ENCODE peak calls at places on chromosomes 5 and 9, in five cellular contexts. C, B, O, Y and X are unnamed samples.

GRCh38 chr9:126057036-126057435 is 269.6 kb upstream of the MVB12B start:
- DNase-seq in C (no peak), Y (no peak), B (no peak), O (no peak), X (no peak)

GRCh38 chr5:155929081-155929480 is 397.9 kb upstream of the SGCD start:
- DNase-seq in O (no peak), C (no peak), Y (no peak), B (no peak), X (no peak)

GRCh38 chr5:145887976-145888574 is 15.3 kb upstream of the GRXCR2 start:
- DNase-seq in B (no peak), O (no peak), C (no peak), Y (no peak), X (peak)

GRCh38 chr5:137101544-137101943 is 397.6 kb downstream of the SPOCK1 start:
- DNase-seq in C (no peak), O (no peak), Y (no peak), B (no peak), X (no peak)

GRCh38 chr9:110753734-110754231 is 85.2 kb downstream of the MUSK start:
- DNase-seq in B (no peak), Y (no peak), O (no peak), C (no peak), X (no peak)

GRCh38 chr5:149300441-149300840 is 28.8 kb downstream of the AFAP1L1 start:
- DNase-seq in Y (no peak), C (no peak), O (no peak), B (no peak), X (no peak)

GRCh38 chr9:114387678-114388431 is at the start of gene AKNA:
- DNase-seq in C (no peak), O (peak), Y (peak), B (peak), X (peak)

GRCh38 chr9:93118863-93119702 is 15.0 kb downstream of the NINJ1 start:
- DNase-seq in B (no peak), O (no peak), C (peak), Y (peak), X (no peak)

GRCh38 chr9:19894975-19895374 is 106.1 kb upstream of the SLC24A2 start:
- DNase-seq in B (no peak), Y (no peak), O (no peak), C (no peak), X (peak)

GRCh38 chr5:139745800-139746690 is 49.6 kb upstream of the PSD2 start:
- DNase-seq in O (peak), C (peak), Y (peak), B (no peak), X (peak)

GRCh38 chr5:41973887-41974286 is 48.8 kb downstream of the FBXO4 start:
- DNase-seq in Y (no peak), B (no peak), O (no peak), C (no peak), X (no peak)

GRCh38 chr5:1003296-1003937 is 5.2 kb upstream of the NKD2 start:
- DNase-seq in B (no peak), O (no peak), C (peak), Y (peak), X (no peak)

GRCh38 chr5:81787843-81788242 is 36.9 kb upstream of the SSBP2 start:
- DNase-seq in C (no peak), O (no peak), B (no peak), Y (no peak), X (peak)

GRCh38 chr9:89508951-89509607 is 11.2 kb upstream of the SEMA4D start:
- DNase-seq in B (no peak), O (no peak), Y (no peak), C (no peak), X (no peak)

GRCh38 chr5:171975262-171975876 is 31.1 kb downstream of the FBXW11 start:
- DNase-seq in Y (no peak), O (no peak), C (no peak), B (no peak), X (peak)

GRCh38 chr5:60206234-60206633 is 312.7 kb upstream of the PDE4D start:
- DNase-seq in Y (no peak), B (no peak), O (no peak), C (no peak), X (no peak)

GRCh38 chr5:125595095-125595494 is 828.1 kb upstream of the GRAMD2B start:
- DNase-seq in Y (no peak), B (no peak), C (no peak), O (no peak), X (peak)

GRCh38 chr5:93574939-93575241 is 6.1 kb downstream of the NR2F1-AS1 start:
- DNase-seq in O (peak), B (no peak), C (no peak), Y (no peak), X (no peak)

GRCh38 chr5:103565711-103566110 is 3.1 kb upstream of the NUDT12 start:
- DNase-seq in O (no peak), C (no peak), B (no peak), Y (no peak), X (no peak)

GRCh38 chr5:133371371-133372155 is 240.8 kb downstream of the FSTL4 start:
- DNase-seq in O (no peak), C (no peak), Y (no peak), B (no peak), X (no peak)

GRCh38 chr5:151231359-151231758 is 7.5 kb upstream of the CCDC69 start:
- DNase-seq in B (no peak), C (no peak), Y (no peak), O (no peak), X (no peak)

GRCh38 chr5:154757647-154758406 is 2.6 kb downstream of the LARP1 start:
- DNase-seq in B (no peak), O (no peak), C (no peak), Y (no peak), X (no peak)

GRCh38 chr9:121884057-121884512 is 209.0 kb downstream of the TTLL11 start:
- DNase-seq in Y (no peak), O (no peak), C (no peak), B (no peak), X (peak)

GRCh38 chr9:93058357-93059096 is at the start of gene SUSD3:
- DNase-seq in C (peak), Y (peak), B (peak), O (peak), X (no peak)

GRCh38 chr5:122885891-122886290 is 40.5 kb downstream of the SNX24 start:
- DNase-seq in Y (no peak), O (no peak), B (no peak), C (no peak), X (no peak)

GRCh38 chr5:126965061-126965475 is 65.3 kb downstream of the MARCHF3 start:
- DNase-seq in B (no peak), Y (no peak), C (no peak), O (no peak), X (peak)

GRCh38 chr9:3329361-3329760 is 196.4 kb downstream of the RFX3 start:
- DNase-seq in Y (no peak), O (no peak), B (no peak), C (no peak), X (no peak)

GRCh38 chr9:103203172-103203571 is 208.0 kb downstream of the CYLC2 start:
- DNase-seq in B (no peak), Y (no peak), O (no peak), C (no peak), X (no peak)

GRCh38 chr5:124746252-124746915 is at the start of gene ZNF608:
- DNase-seq in Y (no peak), B (no peak), O (no peak), C (no peak), X (peak)

GRCh38 chr5:143931389-143931984 is 119.5 kb downstream of the HMHB1 start:
- DNase-seq in B (no peak), Y (no peak), O (no peak), C (no peak), X (no peak)

GRCh38 chr9:129111143-129111761 is at the start of gene PTPA:
- DNase-seq in C (no peak), Y (peak), B (peak), O (peak), X (peak)

GRCh38 chr5:41754857-41755256 is 115.4 kb downstream of the OXCT1 start:
- DNase-seq in C (no peak), B (no peak), O (peak), Y (no peak), X (no peak)

GRCh38 chr5:80225189-80225588 is 30.7 kb downstream of the SERINC5 start:
- DNase-seq in B (no peak), Y (no peak), O (no peak), C (no peak), X (no peak)

GRCh38 chr9:78010419-78010818 is 21.2 kb downstream of the GNAQ start:
- DNase-seq in O (no peak), B (no peak), C (no peak), Y (no peak), X (no peak)

GRCh38 chr5:1409386-1410110 is 35.7 kb downstream of the SLC6A3 start:
- DNase-seq in B (no peak), Y (peak), O (peak), C (peak), X (peak)

GRCh38 chr9:136946893-136947891 is 2.1 kb downstream of the C8G start:
- DNase-seq in Y (peak), C (peak), O (no peak), B (no peak), X (no peak)

GRCh38 chr5:995318-995717 is 13.3 kb upstream of the NKD2 start:
- DNase-seq in O (no peak), B (no peak), C (no peak), Y (no peak), X (no peak)

GRCh38 chr5:76608833-76609232 is 14.4 kb downstream of the F2RL2 start:
- DNase-seq in Y (no peak), C (no peak), O (peak), B (no peak), X (peak)

GRCh38 chr5:65927497-65928340 is 1.3 kb downstream of the ERBIN start:
- DNase-seq in C (no peak), B (no peak), Y (no peak), O (peak), X (peak)

GRCh38 chr9:14437336-14438231 is 123.6 kb upstream of the NFIB start:
- DNase-seq in O (no peak), Y (no peak), C (no peak), B (no peak), X (no peak)

GRCh38 chr9:14435871-14436270 is 121.9 kb upstream of the NFIB start:
- DNase-seq in Y (no peak), C (no peak), B (no peak), O (no peak), X (no peak)

GRCh38 chr9:14434971-14435718 is 121.2 kb upstream of the NFIB start:
- DNase-seq in O (no peak), B (no peak), Y (no peak), C (no peak), X (no peak)

GRCh38 chr9:14433293-14433818 is 119.4 kb upstream of the NFIB start:
- DNase-seq in O (no peak), B (no peak), C (no peak), Y (no peak), X (no peak)

GRCh38 chr9:14433841-14434511 is 120.0 kb upstream of the NFIB start:
- DNase-seq in C (no peak), Y (no peak), B (no peak), O (no peak), X (peak)
- TF ChIP-seq CTCF in C (peak), Y (no peak), B (no peak), O (no peak), X (no peak)

GRCh38 chr5:168943999-168944398 is 356.9 kb downstream of the SLIT3 start:
- DNase-seq in C (no peak), O (no peak), Y (no peak), B (no peak), X (no peak)

GRCh38 chr5:168950241-168950951 is 350.5 kb downstream of the SLIT3 start:
- DNase-seq in O (peak), C (no peak), B (no peak), Y (no peak), X (no peak)

GRCh38 chr5:168946363-168946762 is 354.6 kb downstream of the SLIT3 start:
- DNase-seq in B (no peak), O (no peak), C (peak), Y (no peak), X (peak)

GRCh38 chr5:168948746-168949145 is 352.2 kb downstream of the SLIT3 start:
- DNase-seq in B (no peak), C (no peak), Y (no peak), O (no peak), X (no peak)

GRCh38 chr5:168947212-168947868 is 353.6 kb downstream of the SLIT3 start:
- DNase-seq in C (peak), B (no peak), Y (no peak), O (peak), X (peak)
- TF ChIP-seq CTCF in C (peak), B (peak), Y (peak), O (peak), X (peak)

GRCh38 chr5:29697786-29698414 is 1495.6 kb upstream of the CDH6 start:
- DNase-seq in O (no peak), C (no peak), B (no peak), Y (no peak), X (no peak)
- TF ChIP-seq CTCF in O (no peak), C (peak), B (no peak), Y (no peak), X (no peak)

GRCh38 chr9:84669293-84670105 is at the start of gene NTRK2:
- DNase-seq in C (no peak), Y (peak), O (peak), B (no peak), X (peak)
- TF ChIP-seq CTCF in C (peak), Y (no peak), O (no peak), B (no peak), X (no peak)